ENCODE peak calls at places on chromosomes 7 and 10, in ten cellular contexts. Z, K, M, A, V, R, G, S, T and U are unnamed samples. For H3K4me1, the result is how much of the 10 kb centered on the place peaks cover.

GRCh38 chr7:25594728-25595127 is 366.4 kb upstream of the NPVF start:
- DNase-seq in G (no peak), V (no peak), T (no peak), Z (no peak), R (no peak), M (no peak), S (no peak), A (no peak), K (no peak), U (no peak)

GRCh38 chr7:75642810-75643486 is 95.8 kb downstream of the HIP1 start:
- DNase-seq in R (peak), V (peak), A (peak), G (peak), T (no peak), S (peak), Z (peak), M (no peak), K (peak), U (peak)

GRCh38 chr7:27105161-27106122 is 3.0 kb upstream of the HOXA2 start:
- DNase-seq in K (no peak), A (no peak), V (no peak), M (no peak), G (no peak), Z (peak), S (no peak), R (no peak), T (no peak), U (no peak)

GRCh38 chr7:114653391-114654088 is 238.9 kb downstream of the FOXP2 start:
- DNase-seq in K (no peak), V (no peak), A (no peak), G (no peak), Z (peak), M (no peak), R (no peak), T (no peak), S (no peak), U (no peak)

GRCh38 chr7:106166651-106167342 is 54.7 kb upstream of the SYPL1 start:
- DNase-seq in G (no peak), S (no peak), Z (peak), T (no peak), R (peak), V (peak), M (no peak), A (peak), K (peak), U (peak)

GRCh38 chr10:124000792-124001201 is 92.6 kb downstream of the CHST15 start:
- DNase-seq in G (no peak), S (no peak), Z (no peak), R (no peak), K (no peak), V (no peak), T (no peak), A (peak), M (peak), U (no peak)

GRCh38 chr10:10677479-10677878 is 340.2 kb upstream of the CELF2 start:
- DNase-seq in K (peak), A (no peak), M (peak), V (peak), S (peak), R (peak), T (no peak), Z (peak), G (no peak), U (no peak)

GRCh38 chr7:148982596-148983219 is 45.6 kb downstream of the PDIA4 start:
- DNase-seq in Z (peak), A (no peak), S (no peak), R (peak), V (peak), G (no peak), T (no peak), K (peak), M (peak), U (no peak)

GRCh38 chr7:134468054-134468453 is 9.2 kb upstream of the AKR1B1 start:
- DNase-seq in K (no peak), M (no peak), A (no peak), V (no peak), G (no peak), T (no peak), S (no peak), R (no peak), Z (no peak), U (no peak)

GRCh38 chr7:23633417-23633816 is 36.2 kb downstream of the CCDC126 start:
- DNase-seq in G (no peak), R (no peak), A (no peak), V (no peak), K (no peak), Z (no peak), S (no peak), M (no peak), T (no peak), U (no peak)

GRCh38 chr7:82413237-82413636 is 30.3 kb downstream of the CACNA2D1 start:
- DNase-seq in K (no peak), V (no peak), Z (no peak), T (no peak), G (no peak), R (no peak), A (no peak), M (no peak), S (no peak), U (no peak)

GRCh38 chr7:28573751-28574295 is 161.5 kb downstream of the CREB5 start:
- DNase-seq in T (no peak), M (no peak), V (no peak), S (no peak), R (no peak), Z (peak), K (peak), A (no peak), G (no peak), U (no peak)

GRCh38 chr7:44891791-44892190 is 6.5 kb upstream of the PURB start:
- DNase-seq in Z (no peak), T (no peak), V (no peak), K (no peak), S (no peak), M (no peak), A (no peak), R (no peak), G (no peak), U (no peak)

GRCh38 chr10:97396056-97396455 is 5.1 kb downstream of the RRP12 start:
- DNase-seq in S (no peak), Z (no peak), R (no peak), T (no peak), G (no peak), V (no peak), K (no peak), A (no peak), M (no peak), U (no peak)

GRCh38 chr10:1096287-1096889 is 40.2 kb downstream of the WDR37 start:
- DNase-seq in G (no peak), T (peak), Z (no peak), S (no peak), R (no peak), A (no peak), M (no peak), V (no peak), K (no peak), U (no peak)

GRCh38 chr7:31126976-31127375 is 74.9 kb downstream of the ADCYAP1R1 start:
- DNase-seq in A (no peak), K (no peak), R (no peak), G (no peak), M (no peak), S (no peak), V (no peak), T (no peak), Z (peak), U (no peak)

GRCh38 chr10:47164126-47164799 is 135.7 kb upstream of the GDF10 start:
- DNase-seq in Z (peak), G (no peak), R (no peak), K (no peak), S (no peak), M (no peak), V (no peak), T (no peak), A (no peak), U (no peak)

GRCh38 chr7:47893238-47893637 is 55.0 kb downstream of the PKD1L1 start:
- DNase-seq in K (no peak), S (no peak), V (no peak), G (no peak), R (no peak), Z (no peak), M (no peak), T (no peak), A (no peak), U (no peak)

GRCh38 chr7:32357535-32358277 is 132.5 kb downstream of the LSM5 start:
- DNase-seq in K (no peak), S (no peak), A (no peak), R (no peak), G (no peak), T (no peak), Z (no peak), V (no peak), M (no peak), U (no peak)

DNA sequence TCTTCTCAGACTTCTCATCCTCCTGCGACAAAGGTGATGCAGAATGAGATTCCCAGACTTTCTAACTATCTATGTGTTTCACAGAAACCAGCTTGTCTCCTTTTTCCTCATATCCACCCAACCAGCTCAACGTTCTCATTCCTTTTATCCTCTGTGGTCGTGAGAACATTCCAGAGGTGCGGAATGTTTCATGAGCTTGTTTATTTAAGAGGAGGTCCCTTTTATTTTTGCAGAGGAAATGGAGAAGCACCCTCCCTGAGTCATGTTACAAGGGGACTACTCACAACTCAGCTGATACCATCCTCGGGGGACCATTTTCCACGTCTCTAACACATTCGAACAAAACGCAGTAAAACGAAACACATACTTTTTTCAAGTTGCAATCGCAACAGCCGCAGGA is 93.2 kb downstream of the ZRANB1 start:
- DNase-seq in S (no peak), G (no peak), M (no peak), K (no peak), V (no peak), A (no peak), T (no peak), R (no peak), Z (peak), U (no peak)
- H3K4me3 ChIP-seq in S (no peak), G (no peak), M (no peak), K (no peak), V (no peak), A (no peak), T (no peak), R (no peak), Z (peak), U (no peak)

GRCh38 chr7:7261863-7262262 is 79.5 kb downstream of the C1GALT1 start:
- DNase-seq in R (no peak), Z (no peak), T (no peak), G (no peak), M (no peak), S (no peak), A (no peak), K (no peak), V (no peak), U (no peak)

GRCh38 chr7:7254908-7255307 is 72.6 kb downstream of the C1GALT1 start:
- DNase-seq in A (no peak), Z (no peak), S (no peak), M (no peak), V (no peak), K (no peak), T (no peak), R (no peak), G (no peak), U (no peak)

GRCh38 chr7:7254319-7254718 is 72.0 kb downstream of the C1GALT1 start:
- DNase-seq in Z (no peak), T (no peak), A (no peak), M (no peak), G (no peak), S (no peak), K (no peak), R (no peak), V (no peak), U (no peak)

GRCh38 chr7:7256731-7257274 is 74.5 kb downstream of the C1GALT1 start:
- DNase-seq in V (no peak), A (no peak), Z (peak), G (no peak), R (no peak), K (no peak), M (no peak), S (no peak), T (no peak), U (no peak)

DNA sequence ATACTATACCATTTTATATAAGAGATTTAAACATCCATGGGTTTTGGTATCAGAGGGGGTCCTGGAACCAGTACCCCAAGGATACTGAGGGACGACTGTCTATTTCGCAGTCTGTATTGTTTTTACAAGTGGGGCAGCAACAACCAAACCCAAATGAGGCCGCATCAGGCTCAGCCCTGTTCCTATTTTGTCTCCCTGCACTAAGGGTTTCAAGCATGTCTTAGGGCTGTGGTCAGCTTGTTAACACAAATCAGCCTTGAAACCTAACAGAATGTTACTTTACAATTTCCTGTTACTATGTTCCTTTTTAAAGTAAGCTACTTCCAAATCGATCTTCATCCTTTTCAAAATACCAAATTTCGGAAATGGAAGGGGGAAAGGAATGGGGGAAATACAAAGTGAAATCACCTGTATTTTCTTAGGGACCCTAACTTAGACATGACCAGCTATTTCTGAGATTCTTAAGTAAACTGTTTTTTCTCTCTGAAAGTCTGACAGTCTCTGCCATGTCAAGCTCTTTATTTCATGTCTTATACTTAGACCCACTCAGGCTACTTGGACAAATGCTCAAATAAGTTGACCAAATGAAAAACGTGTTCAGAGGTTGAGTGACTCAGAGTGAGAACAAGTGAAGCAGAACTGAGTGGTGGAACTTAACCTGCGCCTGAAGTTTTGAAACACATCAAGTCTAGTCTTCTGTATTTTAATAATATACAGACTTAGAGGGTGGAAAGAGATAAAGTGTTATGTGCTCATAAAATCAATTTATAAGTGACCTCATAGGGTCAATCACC is 75.8 kb downstream of the C1GALT1 start:
- DNase-seq in A (peak), Z (no peak), T (no peak), V (no peak), R (peak), M (no peak), S (no peak), G (no peak), K (no peak), U (no peak)
- H3K4me1 ChIP-seq in A (under half), Z (under half), T (under half), V (under half), R (under half), M (under half), S (under half), G (under half), K (under half), U (under half)

DNA sequence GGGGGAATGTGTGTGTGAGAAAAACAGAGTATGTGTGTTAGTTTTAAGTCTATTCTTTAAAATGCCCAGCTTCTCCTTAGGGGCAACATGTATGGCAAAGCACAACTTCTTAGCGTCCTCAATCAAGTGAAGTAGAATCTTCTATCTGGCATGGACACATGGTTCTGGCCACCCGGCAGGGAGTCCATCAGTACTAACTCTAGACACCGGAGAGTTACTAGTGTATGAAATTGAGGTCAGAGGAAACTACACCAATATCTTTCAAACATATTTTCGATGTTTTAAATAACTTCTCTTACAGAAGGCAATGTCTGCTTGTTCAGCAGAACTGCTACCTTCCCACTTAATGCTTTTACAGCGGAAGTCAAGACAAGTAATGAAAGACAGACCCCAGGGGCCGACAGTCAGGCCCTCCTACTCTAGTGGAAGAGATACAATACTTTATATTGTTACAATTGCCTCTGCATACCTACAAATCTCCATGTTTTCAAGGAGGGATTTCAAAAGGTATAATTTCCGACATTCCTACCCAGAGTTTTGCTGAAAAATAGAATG is 89.8 kb downstream of the RNF216 start:
- DNase-seq in A (no peak), V (no peak), G (no peak), K (no peak), Z (no peak), M (no peak), S (no peak), T (no peak), R (no peak), U (no peak)
- H3K4me3 ChIP-seq in A (no peak), V (no peak), G (no peak), K (no peak), Z (peak), M (no peak), S (peak), T (peak), R (no peak), U (no peak)

DNA sequence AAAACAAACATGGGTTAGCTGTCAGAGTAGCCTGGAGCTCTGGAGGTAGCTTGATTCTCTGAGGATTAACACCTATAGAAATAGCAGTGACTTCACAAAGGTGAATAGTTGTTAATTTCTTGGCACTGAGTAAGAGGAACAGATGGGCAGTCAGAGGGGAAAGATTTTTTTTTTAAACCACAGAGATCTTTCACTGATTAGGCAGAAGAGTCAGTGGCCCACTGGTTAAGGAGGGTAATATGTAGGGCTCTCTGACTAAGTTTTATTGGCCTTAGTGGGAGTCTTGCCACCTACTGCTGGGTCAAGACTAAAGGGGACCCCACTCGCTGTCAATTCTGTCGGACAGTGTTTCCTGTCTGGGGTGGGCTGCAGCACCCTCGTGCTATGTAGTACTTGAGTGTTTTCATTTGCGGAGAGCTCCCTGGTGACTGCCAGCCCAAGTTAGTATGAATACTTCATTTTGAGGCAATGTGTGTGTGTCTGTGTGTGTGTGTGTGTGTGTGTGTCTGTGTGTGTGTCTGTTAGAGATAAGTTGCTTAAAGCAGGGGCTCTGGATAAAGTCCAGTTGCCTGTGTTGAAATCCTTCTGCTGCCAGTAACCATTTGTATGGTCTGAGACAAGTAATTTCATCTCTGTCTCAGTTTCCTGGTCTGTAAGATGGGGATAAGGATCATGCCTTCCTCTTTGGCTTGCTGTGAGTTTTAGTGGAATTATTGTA is 145.2 kb downstream of the ARID5B start:
- DNase-seq in K (peak), A (no peak), G (no peak), S (no peak), V (no peak), T (no peak), Z (peak), M (no peak), R (peak), U (no peak)
- H3K4me1 ChIP-seq in K (under half), A (under half), G (under half), S (under half), V (under half), T (under half), Z (under half), M (under half), R (half or more), U (half or more)

GRCh38 chr10:5527332-5528200 is 2.8 kb downstream of the CALML3 start:
- DNase-seq in M (peak), S (no peak), K (no peak), R (no peak), G (no peak), Z (no peak), T (peak), V (no peak), A (no peak), U (no peak)

GRCh38 chr10:5524721-5525531 is at the start of gene CALML3:
- DNase-seq in S (no peak), G (no peak), T (peak), K (no peak), V (no peak), M (peak), R (no peak), A (no peak), Z (no peak), U (no peak)

GRCh38 chr10:5525581-5526271 is 965 bp downstream of the CALML3 start:
- DNase-seq in G (no peak), K (no peak), T (peak), Z (no peak), M (peak), S (no peak), A (no peak), R (no peak), V (no peak), U (no peak)

GRCh38 chr10:5528989-5529701 is 4.4 kb downstream of the CALML3 start:
- DNase-seq in S (no peak), G (no peak), R (no peak), V (no peak), K (no peak), A (no peak), Z (no peak), M (no peak), T (peak), U (no peak)

GRCh38 chr10:5526691-5527331 is 2.0 kb downstream of the CALML3 start:
- DNase-seq in Z (no peak), T (peak), R (no peak), V (no peak), G (no peak), S (no peak), A (no peak), K (no peak), M (peak), U (no peak)
- H3K4me3 ChIP-seq in Z (no peak), T (no peak), R (no peak), V (no peak), G (no peak), S (no peak), A (no peak), K (no peak), M (no peak), U (no peak)